ENCODE peak calls at places on chromosomes 11 and 22, in ten cellular contexts. W is choroid plexus epithelial cell, S is WERI-Rb-1, D is MM.1S, F is Peyer's patch, K is epithelial cell of esophagus, P is A673, L is tibial nerve, N is cardiac muscle cell, U is BJ. H is an unnamed sample.

GRCh38 chr11:101915811-101916291 is 471 bp downstream of the ANGPTL5 start:
- DNase-seq in W (peak), S (no peak), D (peak), F (no peak), K (peak), P (peak), L (no peak), N (no peak), U (no peak), H (peak)

GRCh38 chr11:59918494-59918893 is 19.7 kb upstream of the OOSP1 start:
- DNase-seq in W (peak), S (no peak), D (no peak), F (no peak), K (peak), P (no peak), L (no peak), N (no peak), U (no peak), H (peak)

GRCh38 chr22:36355362-36355761 is 32.4 kb downstream of the MYH9 start:
- DNase-seq in W (peak), S (no peak), D (peak), F (no peak), K (no peak), P (no peak), L (no peak), N (no peak), U (no peak), H (no peak)

GRCh38 chr11:46281374-46281831 is 3.9 kb downstream of the CREB3L1 start:
- DNase-seq in W (no peak), S (no peak), D (no peak), F (peak), K (no peak), P (peak), L (no peak), N (no peak), U (no peak), H (peak)

GRCh38 chr11:13261600-13262061 is 16.0 kb upstream of the BMAL1 start:
- DNase-seq in W (peak), S (no peak), D (no peak), F (no peak), K (peak), P (peak), L (no peak), N (no peak), U (peak), H (peak)

GRCh38 chr11:128595221-128595620 is 7.9 kb upstream of the ETS1 start:
- DNase-seq in W (peak), S (no peak), D (no peak), F (no peak), K (no peak), P (peak), L (no peak), N (no peak), U (no peak), H (peak)

GRCh38 chr11:67523556-67524479 is 572 bp upstream of the CABP2 start:
- DNase-seq in W (no peak), S (no peak), D (no peak), F (no peak), K (no peak), P (no peak), L (no peak), N (no peak), U (no peak), H (no peak)

GRCh38 chr11:119666463-119667131 is 62.4 kb downstream of the NECTIN1 start:
- DNase-seq in W (peak), S (peak), D (peak), F (peak), K (peak), P (peak), L (peak), N (peak), U (no peak), H (peak)

GRCh38 chr11:85795712-85796487 is 15.0 kb downstream of the SYTL2 start:
- DNase-seq in W (no peak), S (no peak), D (no peak), F (no peak), K (no peak), P (no peak), L (no peak), N (no peak), U (no peak), H (no peak)
- H3K4me3 ChIP-seq in W (no peak), S (no peak), D (no peak), F (no peak), K (no peak), P (no peak), L (no peak), N (no peak), U (no peak), H (no peak)

DNA sequence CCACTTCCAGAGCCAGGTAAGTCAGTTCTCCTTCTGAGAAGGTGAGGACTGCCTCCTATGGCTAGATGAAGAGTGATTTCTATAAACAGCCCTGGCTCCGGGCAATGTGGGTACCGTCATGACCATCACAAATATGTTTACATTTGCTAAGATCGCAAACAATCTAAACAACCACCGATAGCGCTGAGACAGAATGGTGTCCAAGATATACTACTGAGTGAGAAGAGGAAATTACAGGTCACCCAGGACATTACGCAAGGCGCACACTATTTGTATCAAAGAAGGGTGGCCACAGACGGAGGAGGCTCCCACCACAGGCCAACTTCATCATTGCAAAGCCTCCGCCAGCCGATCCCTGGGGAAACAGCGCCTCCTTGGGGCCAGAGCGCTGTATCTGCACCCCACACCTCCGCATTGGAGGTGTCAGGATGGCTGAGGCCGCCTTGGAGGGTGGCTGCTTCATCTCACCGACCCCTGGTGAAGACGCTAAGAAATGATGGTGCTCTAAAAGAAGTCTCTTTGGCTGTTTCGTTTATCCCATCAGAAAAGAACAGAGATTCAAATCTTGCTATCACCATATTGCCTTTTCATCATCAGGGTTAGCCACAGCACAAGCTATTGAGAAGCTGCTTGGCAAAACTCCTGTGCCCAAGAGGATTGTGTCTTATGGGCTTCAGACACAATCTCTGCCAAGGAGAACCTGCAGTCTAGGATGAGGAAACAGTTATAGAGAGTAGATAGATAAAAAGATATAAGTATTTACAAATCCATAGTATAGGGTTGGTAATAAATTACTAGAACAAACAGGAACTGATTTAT is 12.3 kb upstream of the ASRGL1 start:
- DNase-seq in W (peak), S (peak), D (peak), F (peak), K (peak), P (peak), L (no peak), N (peak), U (no peak), H (peak)
- TF ChIP-seq CTCF in W (peak), S (peak), D (peak), F (peak), K (peak), P (peak), L (peak), N (peak), U (peak), H (peak)

DNA sequence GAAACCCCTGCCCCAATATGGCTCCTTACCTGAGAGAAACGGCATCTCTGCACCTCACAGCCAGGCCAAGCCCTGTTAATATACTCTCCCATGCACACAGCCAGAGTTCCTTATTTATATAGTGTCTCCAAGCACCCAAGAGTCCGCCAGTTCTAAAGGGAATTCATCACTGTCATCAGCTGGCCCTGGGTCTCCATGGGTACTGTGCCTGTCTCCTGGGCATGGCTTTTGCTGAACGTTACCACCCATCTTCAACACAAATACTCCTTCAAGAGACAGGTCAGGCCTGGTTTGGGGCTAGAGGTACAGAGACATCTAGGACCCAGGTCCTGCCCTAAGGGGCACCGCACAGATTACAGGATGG is 1.6 kb upstream of the ATG16L2 start:
- DNase-seq in W (no peak), S (no peak), D (no peak), F (no peak), K (no peak), P (no peak), L (no peak), N (peak), U (no peak), H (no peak)
- H3K4me3 ChIP-seq in W (peak), S (no peak), D (peak), F (peak), K (peak), P (peak), L (peak), N (no peak), U (peak), H (peak)

DNA sequence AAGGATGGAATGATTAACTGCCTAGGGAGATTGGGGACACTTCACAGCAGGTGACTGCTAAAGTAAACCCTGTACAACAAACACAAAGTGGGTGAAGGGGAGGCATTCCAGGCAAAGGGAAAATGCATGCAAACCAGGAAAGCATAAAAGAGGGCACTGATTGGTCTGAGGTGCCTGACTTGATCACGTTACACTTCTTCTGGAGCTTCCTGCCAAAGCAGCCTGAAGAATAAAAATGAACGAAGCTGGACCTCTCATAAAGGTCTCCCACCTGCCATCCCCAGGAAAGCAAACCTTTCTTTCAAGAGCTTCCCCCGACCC is 46.7 kb upstream of the SCUBE2 start:
- DNase-seq in W (no peak), S (no peak), D (no peak), F (no peak), K (no peak), P (no peak), L (no peak), N (no peak), U (no peak), H (no peak)
- TF ChIP-seq CTCF in W (no peak), S (no peak), D (no peak), F (no peak), K (no peak), P (peak), L (no peak), N (no peak), U (no peak), H (no peak)

GRCh38 chr11:6654281-6655019 is 1.2 kb downstream of the DCHS1 start:
- DNase-seq in W (no peak), S (no peak), D (no peak), F (no peak), K (no peak), P (no peak), L (no peak), N (no peak), U (no peak), H (no peak)
- H3K4me3 ChIP-seq in W (no peak), S (peak), D (no peak), F (peak), K (no peak), P (peak), L (no peak), N (peak), U (peak), H (no peak)

GRCh38 chr22:20660441-20661054 is 113.4 kb upstream of the SERPIND1 start:
- DNase-seq in W (no peak), S (no peak), D (no peak), F (no peak), K (no peak), P (no peak), L (no peak), N (no peak), U (no peak), H (no peak)
- TF ChIP-seq CTCF in W (no peak), S (no peak), D (no peak), F (no peak), K (no peak), P (no peak), L (no peak), N (no peak), U (no peak), H (no peak)

DNA sequence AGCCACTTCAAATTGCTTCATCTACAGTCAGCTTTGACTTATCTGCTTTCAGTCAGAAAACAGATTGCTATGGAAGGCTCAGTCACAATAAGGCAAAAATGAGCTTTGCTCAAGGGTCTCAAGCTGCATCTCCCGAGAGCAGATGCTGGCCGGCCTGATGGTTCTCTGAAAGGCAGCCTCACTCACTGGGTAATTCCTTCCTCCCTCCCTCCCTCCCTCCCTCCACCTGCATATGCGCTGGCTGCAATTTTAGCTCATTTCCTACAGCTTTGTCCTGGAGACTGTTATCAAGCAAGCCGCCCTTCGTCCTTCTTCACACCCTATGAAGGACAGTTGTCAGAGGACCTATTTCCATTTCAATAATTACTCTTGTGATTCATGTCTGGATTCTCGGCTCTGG is 1.6 kb upstream of the IZUMO1R start:
- DNase-seq in W (no peak), S (no peak), D (no peak), F (no peak), K (no peak), P (no peak), L (no peak), N (no peak), U (no peak), H (no peak)
- H3K4me3 ChIP-seq in W (no peak), S (no peak), D (no peak), F (no peak), K (no peak), P (no peak), L (no peak), N (no peak), U (no peak), H (no peak)

GRCh38 chr11:77121096-77121640 is 6.9 kb upstream of the MYO7A start:
- DNase-seq in W (no peak), S (no peak), D (no peak), F (no peak), K (no peak), P (no peak), L (no peak), N (no peak), U (no peak), H (no peak)

GRCh38 chr11:77120571-77120970 is 7.5 kb upstream of the MYO7A start:
- DNase-seq in W (no peak), S (no peak), D (no peak), F (no peak), K (no peak), P (no peak), L (no peak), N (no peak), U (no peak), H (no peak)

GRCh38 chr11:77122576-77123212 is 5.4 kb upstream of the MYO7A start:
- DNase-seq in W (no peak), S (no peak), D (no peak), F (no peak), K (no peak), P (no peak), L (no peak), N (no peak), U (no peak), H (no peak)

GRCh38 chr11:77123591-77123990 is 4.5 kb upstream of the MYO7A start:
- DNase-seq in W (no peak), S (no peak), D (no peak), F (no peak), K (no peak), P (no peak), L (no peak), N (no peak), U (no peak), H (no peak)

DNA sequence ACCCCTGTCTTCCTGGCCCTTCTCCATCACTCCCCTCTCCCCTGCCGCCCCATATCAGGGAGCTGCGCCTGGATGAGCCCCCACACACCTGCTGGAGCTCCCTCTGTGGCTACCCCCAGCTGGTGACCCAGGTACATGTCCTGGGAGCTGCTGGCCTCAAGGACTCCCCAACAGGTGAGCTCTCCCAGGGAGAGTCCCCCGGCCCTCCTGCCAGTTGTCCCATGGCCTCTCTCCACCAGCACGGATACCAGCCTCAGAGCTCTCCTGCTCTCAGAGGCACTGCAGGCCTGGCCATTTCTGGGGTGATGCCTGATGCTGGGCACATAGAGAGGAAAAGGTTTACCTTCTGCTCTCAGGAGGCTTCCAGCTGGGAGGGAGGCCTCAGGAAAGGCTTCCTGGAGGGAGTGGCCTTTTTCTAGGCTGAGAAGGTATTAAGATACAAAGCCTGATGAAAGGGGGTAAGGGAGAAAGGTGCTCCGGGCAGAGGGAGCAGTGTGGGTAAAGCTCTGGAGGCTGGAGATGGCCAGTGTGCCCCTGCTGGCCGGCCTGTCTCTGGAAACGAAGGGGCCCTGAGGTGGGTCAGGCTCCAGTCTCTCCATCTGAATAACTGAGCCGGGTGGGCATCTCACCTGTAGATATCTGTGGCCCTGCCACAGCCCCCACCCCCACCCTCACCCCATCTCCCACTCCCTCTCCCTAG is 6.0 kb upstream of the MYO7A start:
- DNase-seq in W (no peak), S (no peak), D (no peak), F (no peak), K (no peak), P (no peak), L (no peak), N (no peak), U (no peak), H (no peak)
- TF ChIP-seq CTCF in W (no peak), S (no peak), D (no peak), F (no peak), K (no peak), P (no peak), L (no peak), N (no peak), U (no peak), H (no peak)